ENCODE peak calls at places on chromosomes 5 and 9, in six cellular contexts. G is fibroblast of the aortic adventitia, H is GM12865, P is RWPE1, S is stomach, L is WTC11. W is an unnamed sample.

GRCh38 chr5:61019642-61020041 is 74.6 kb downstream of the NDUFAF2 start:
- DNase-seq in G (no peak), H (no peak), S (no peak), L (no peak), P (no peak), W (no peak)

GRCh38 chr5:90944116-90944515 is 385.5 kb downstream of the ADGRV1 start:
- DNase-seq in H (no peak), L (no peak), S (no peak), P (peak; percentile 78), G (no peak), W (no peak)

GRCh38 chr5:127887282-127887681 is 184.1 kb downstream of the CCDC192 start:
- DNase-seq in H (no peak), S (no peak), G (peak; percentile 56), P (peak; percentile 40), L (no peak), W (no peak)

GRCh38 chr5:151718168-151718567 is 31.5 kb upstream of the SPARC start:
- DNase-seq in H (no peak), P (no peak), G (peak; percentile 78), S (no peak), L (no peak), W (peak; percentile 75)

GRCh38 chr9:35452481-35452880 is 37.4 kb upstream of the RUSC2 start:
- DNase-seq in P (no peak), S (no peak), H (peak; percentile 4), G (peak; percentile 10), L (no peak), W (no peak)

GRCh38 chr5:170296935-170297588 is 515 bp downstream of the LCP2 start:
- DNase-seq in L (no peak), S (no peak), H (peak; percentile 61), G (no peak), P (no peak), W (no peak)

GRCh38 chr5:170612256-170612656 is 108.4 kb downstream of the KCNIP1 start:
- DNase-seq in G (no peak), S (no peak), P (no peak), L (peak; percentile 70), H (no peak), W (no peak)

GRCh38 chr5:174720612-174721521 is 3.5 kb upstream of the MSX2 start:
- DNase-seq in G (no peak), P (no peak), H (no peak), S (no peak), L (peak; percentile 76), W (no peak)

GRCh38 chr5:97528941-97529340 is 345.9 kb upstream of the RIOK2 start:
- DNase-seq in S (no peak), H (no peak), G (peak; percentile 65), P (no peak), L (no peak), W (peak; percentile 13)

GRCh38 chr9:135989722-135990467 is 28.7 kb upstream of the UBAC1 start:
- DNase-seq in H (no peak), L (no peak), S (peak; percentile 70), G (no peak), P (no peak), W (no peak)

GRCh38 chr9:70081120-70081495 is 37.5 kb downstream of the MAMDC2 start:
- DNase-seq in L (no peak), H (no peak), S (no peak), G (peak; percentile 41), P (no peak), W (peak; percentile 72)

GRCh38 chr5:68817696-68818695 is 275.8 kb upstream of the SLC30A5 start:
- DNase-seq in P (no peak), S (no peak), G (no peak), L (peak; percentile 46), H (no peak), W (no peak)

GRCh38 chr9:130893250-130894101 is 3.1 kb downstream of the QRFP start:
- DNase-seq in S (peak; percentile 40), L (peak; percentile 51), H (no peak), P (no peak), G (no peak), W (no peak)

GRCh38 chr5:132226516-132227234 is 978 bp downstream of the P4HA2 start:
- DNase-seq in S (peak; percentile 25), P (no peak), G (peak; percentile 64), H (no peak), L (no peak), W (no peak)

GRCh38 chr5:133959643-133960042 is 8.8 kb downstream of the C5orf15 start:
- DNase-seq in G (no peak), P (no peak), L (no peak), S (no peak), H (no peak), W (no peak)

GRCh38 chr5:58938568-58939424 is 355.9 kb downstream of the RAB3C start:
- DNase-seq in H (no peak), L (no peak), G (no peak), S (no peak), P (no peak), W (no peak)

GRCh38 chr9:81266674-81267073 is 422.7 kb downstream of the TLE1 start:
- DNase-seq in G (peak; percentile 2), P (peak; percentile 83), H (no peak), L (no peak), S (no peak), W (no peak)

GRCh38 chr5:159324097-159324760 is 6.1 kb downstream of the IL12B start:
- DNase-seq in G (peak; percentile 81), H (no peak), S (no peak), L (no peak), P (no peak), W (peak; percentile 79)

GRCh38 chr5:13359326-13359725 is 585.2 kb downstream of the DNAH5 start:
- DNase-seq in S (no peak), H (no peak), P (peak; percentile 48), G (peak; percentile 52), L (no peak), W (no peak)

GRCh38 chr9:89342948-89343347 is 24.6 kb downstream of the SECISBP2 start:
- DNase-seq in H (no peak), G (no peak), L (no peak), S (no peak), P (no peak), W (peak; percentile 20)

GRCh38 chr5:140075371-140075770 is 32.3 kb upstream of the NRG2 start:
- DNase-seq in G (peak; percentile 57), P (peak; percentile 44), S (no peak), H (no peak), L (no peak), W (peak; percentile 25)
- TF ChIP-seq CTCF in G (peak; percentile 50), P (peak; percentile 45), S (peak; percentile 21), H (peak; percentile 24), L (no peak), W (peak; percentile 68)

GRCh38 chr9:96646081-96646991 is 8.8 kb downstream of the PRXL2C start:
- DNase-seq in H (no peak), L (no peak), G (peak; percentile 67), S (no peak), P (no peak), W (peak; percentile 72)

GRCh38 chr9:96654450-96655197 is 493 bp downstream of the PRXL2C start:
- DNase-seq in P (peak; percentile 79), S (peak; percentile 73), H (peak; percentile 56), G (peak; percentile 95), L (peak; percentile 64), W (peak; percentile 93)

GRCh38 chr9:96655198-96655851 is at the start of gene PRXL2C:
- DNase-seq in H (peak; percentile 72), S (peak; percentile 85), G (peak; percentile 62), P (peak; percentile 75), L (peak; percentile 66), W (peak; percentile 62)

GRCh38 chr9:96649620-96650323 is 5.3 kb downstream of the PRXL2C start:
- DNase-seq in H (no peak), G (no peak), P (no peak), S (no peak), L (no peak), W (no peak)

DNA sequence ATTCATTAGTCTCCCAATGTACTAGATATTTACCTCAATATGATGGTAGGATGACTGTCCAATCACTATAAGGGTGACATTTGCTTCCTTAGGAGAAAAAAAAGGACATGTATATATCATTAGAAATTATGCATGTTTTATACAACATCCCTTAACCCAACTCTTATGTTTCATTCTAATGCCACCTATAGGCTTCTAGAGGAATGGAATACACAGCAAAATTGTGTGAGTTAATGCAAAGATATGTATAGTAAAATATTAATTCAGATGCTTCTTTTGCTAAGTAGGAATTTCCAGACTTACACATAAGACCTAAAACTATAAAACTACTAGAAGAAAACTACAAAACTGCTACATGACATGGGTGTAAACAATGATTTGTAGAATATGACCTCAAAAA is 3.5 kb downstream of the PRXL2C start:
- DNase-seq in G (peak; percentile 49), P (peak; percentile 64), H (peak; percentile 13), S (no peak), L (no peak), W (peak; percentile 21)
- TF ChIP-seq CTCF in G (peak; percentile 64), P (peak; percentile 89), H (peak; percentile 31), S (peak; percentile 26), L (no peak), W (peak; percentile 75)

DNA sequence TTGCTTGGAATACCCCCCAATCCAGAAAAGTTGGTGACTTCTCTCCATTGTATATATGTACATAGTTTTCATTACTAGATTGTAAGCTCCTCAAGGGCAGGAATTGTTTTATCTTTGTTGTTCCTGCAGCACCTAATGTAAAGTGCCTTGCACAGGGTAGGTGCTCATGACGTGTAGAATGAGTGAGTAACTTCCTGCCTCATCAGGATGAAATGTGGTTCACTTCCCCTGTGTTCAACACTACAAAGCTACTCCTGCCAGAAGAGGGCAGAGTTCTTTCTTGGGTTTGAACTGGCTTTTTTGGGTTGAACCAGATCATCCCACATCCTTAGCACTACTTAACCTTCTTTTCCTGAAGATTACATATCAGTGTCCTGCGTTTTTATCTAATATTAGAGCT is 23.9 kb downstream of the GTF3C4 start:
- DNase-seq in G (no peak), P (no peak), H (peak; percentile 3), S (no peak), L (no peak), W (no peak)
- TF ChIP-seq CTCF in G (no peak), P (no peak), H (no peak), S (no peak), L (peak; percentile 17), W (no peak)

GRCh38 chr5:140345919-140346347 is 470 bp downstream of the HBEGF start:
- DNase-seq in P (peak; percentile 62), G (peak; percentile 59), S (peak; percentile 68), L (peak; percentile 74), H (peak; percentile 18), W (peak; percentile 51)
- TF ChIP-seq CTCF in P (peak; percentile 40), G (peak; percentile 48), S (peak; percentile 27), L (no peak), H (no peak), W (peak; percentile 69)